ENCODE peak calls at places on chromosomes 7 and 10, in four cellular contexts. M is GM04503, B is substantia nigra, C is KBM-7. E is an unnamed sample.

GRCh38 chr7:81280531-81280930 is 361.7 kb upstream of the SEMA3C start:
- DNase-seq in B (no peak), C (no peak), M (no peak), E (no peak)

GRCh38 chr7:98284335-98285036 is 3.0 kb downstream of the BRI3 start:
- DNase-seq in B (peak), C (peak), M (peak), E (peak)

GRCh38 chr7:74655785-74656420 is 1.6 kb upstream of the GTF2I start:
- DNase-seq in C (peak), M (no peak), B (no peak), E (no peak)

GRCh38 chr7:22481726-22482125 is 18.3 kb downstream of the STEAP1B start:
- DNase-seq in C (no peak), M (peak), B (no peak), E (peak)

GRCh38 chr10:28796606-28797512 is 119.5 kb downstream of the BAMBI start:
- DNase-seq in C (no peak), M (no peak), B (no peak), E (no peak)

GRCh38 chr10:92839191-92840085 is 8.9 kb upstream of the EXOC6 start:
- DNase-seq in B (no peak), C (peak), M (no peak), E (no peak)

GRCh38 chr7:41205600-41205999 is 497.3 kb downstream of the INHBA start:
- DNase-seq in C (no peak), M (no peak), B (no peak), E (no peak)

GRCh38 chr10:102120987-102121738 is 995 bp upstream of the LDB1 start:
- DNase-seq in M (peak), C (peak), B (peak), E (no peak)

GRCh38 chr7:157355784-157356511 is 19.1 kb downstream of the DNAJB6 start:
- DNase-seq in B (no peak), M (no peak), C (no peak), E (no peak)

GRCh38 chr7:157940497-157940896 is 603.7 kb downstream of the DNAJB6 start:
- DNase-seq in M (no peak), C (no peak), B (no peak), E (no peak)

GRCh38 chr10:1434912-1435692 is 302.2 kb downstream of the ADARB2 start:
- DNase-seq in B (no peak), C (no peak), M (no peak), E (no peak)

GRCh38 chr7:128453836-128454804 is 1.6 kb upstream of the HILPDA start:
- DNase-seq in B (peak), C (no peak), M (no peak), E (peak)

GRCh38 chr10:4767033-4767814 is 58.8 kb upstream of the AKR1E2 start:
- DNase-seq in B (no peak), M (no peak), C (peak), E (no peak)

GRCh38 chr7:135316648-135317313 is 83.1 kb downstream of the STRA8 start:
- DNase-seq in B (no peak), C (no peak), M (no peak), E (no peak)

GRCh38 chr7:94417921-94418320 is 23.2 kb downstream of the COL1A2 start:
- DNase-seq in B (no peak), M (no peak), C (no peak), E (no peak)

GRCh38 chr7:3095046-3095445 is 51.4 kb upstream of the CARD11 start:
- DNase-seq in M (no peak), B (no peak), C (peak), E (no peak)

GRCh38 chr10:116809528-116810500 is 39.5 kb upstream of the ENO4 start:
- DNase-seq in M (no peak), B (no peak), C (peak), E (no peak)

GRCh38 chr10:129690248-129691070 is 223.4 kb downstream of the MGMT start:
- DNase-seq in M (no peak), B (no peak), C (no peak), E (no peak)

GRCh38 chr7:135597181-135597925 is 39.6 kb downstream of the NUP205 start:
- DNase-seq in C (no peak), M (no peak), B (no peak), E (no peak)

GRCh38 chr7:117995850-117996650 is 122.8 kb upstream of the CTTNBP2 start:
- DNase-seq in M (no peak), B (no peak), C (peak), E (no peak)

GRCh38 chr7:2635810-2636701 is 4.3 kb downstream of the TTYH3 start:
- DNase-seq in M (no peak), C (peak), B (peak), E (no peak)

GRCh38 chr7:115340828-115341227 is 418.9 kb downstream of the MDFIC start:
- DNase-seq in B (no peak), M (peak), C (no peak), E (peak)

GRCh38 chr10:102865620-102866019 is 3.6 kb upstream of the AS3MT start:
- DNase-seq in M (no peak), B (no peak), C (no peak), E (no peak)

GRCh38 chr7:151838861-151839381 is 38.0 kb downstream of the PRKAG2 start:
- DNase-seq in B (no peak), M (no peak), C (peak), E (no peak)

GRCh38 chr10:122555431-122555830 is 5.1 kb upstream of the DMBT1 start:
- DNase-seq in C (no peak), M (no peak), B (no peak), E (no peak)

GRCh38 chr10:88849224-88849623 is 2.4 kb downstream of the ANKRD22 start:
- DNase-seq in C (no peak), B (no peak), M (no peak), E (no peak)

GRCh38 chr7:100066953-100067352 is 14.6 kb downstream of the ZNF3 start:
- DNase-seq in M (no peak), B (peak), C (no peak), E (no peak)

GRCh38 chr7:47488205-47488968 is 93.5 kb downstream of the TNS3 start:
- DNase-seq in B (no peak), C (no peak), M (no peak), E (no peak)

GRCh38 chr7:44678468-44679179 is 70.0 kb upstream of the ZMIZ2 start:
- DNase-seq in B (no peak), C (no peak), M (peak), E (peak)

GRCh38 chr7:155412416-155413253 is 45.3 kb upstream of the EN2 start:
- DNase-seq in C (peak), M (no peak), B (no peak), E (no peak)

GRCh38 chr10:97185326-97186058 is at the start of gene SLIT1:
- DNase-seq in M (no peak), C (no peak), B (no peak), E (no peak)

GRCh38 chr7:125551008-125551407 is 621.4 kb upstream of the POT1 start:
- DNase-seq in M (no peak), C (no peak), B (no peak), E (no peak)

GRCh38 chr10:132926070-132926469 is 16.3 kb downstream of the CFAP46 start:
- DNase-seq in C (no peak), B (no peak), M (no peak), E (no peak)

GRCh38 chr10:86343761-86344160 is 22.8 kb downstream of the GRID1 start:
- DNase-seq in B (no peak), M (no peak), C (no peak), E (no peak)

GRCh38 chr7:12386237-12386839 is 17.3 kb downstream of the VWDE start:
- DNase-seq in B (no peak), M (no peak), C (no peak), E (no peak)

GRCh38 chr10:48287417-48288391 is 13.2 kb upstream of the FRMPD2 start:
- DNase-seq in C (no peak), M (no peak), B (peak), E (no peak)

GRCh38 chr10:31041011-31041410 is 9.3 kb upstream of the ZNF438 start:
- DNase-seq in C (no peak), B (no peak), M (no peak), E (no peak)

GRCh38 chr10:124685251-124685650 is 58.9 kb downstream of the FAM53B start:
- DNase-seq in M (no peak), B (peak), C (peak), E (no peak)